ENCODE peak calls at places on chromosomes 5 and 9, in nine cellular contexts. I, D, R, H, P, Y, F, L and Q are unnamed samples.

GRCh38 chr5:168706655-168707069 is 127.5 kb upstream of the PANK3 start:
- DNase-seq in I (peak; percentile 49), D (peak; percentile 25), R (peak; percentile 54), H (no peak), P (peak; percentile 41), Y (peak; percentile 20), F (peak; percentile 55), L (no peak), Q (no peak)

GRCh38 chr9:111610149-111610548 is 10.7 kb upstream of the PTGR1 start:
- DNase-seq in I (no peak), D (no peak), R (no peak), H (no peak), P (no peak), Y (no peak), F (no peak), L (no peak), Q (no peak)

GRCh38 chr5:154900071-154900470 is 37.9 kb downstream of the GEMIN5 start:
- DNase-seq in I (no peak), D (no peak), R (no peak), H (no peak), P (no peak), Y (no peak), F (no peak), L (no peak), Q (no peak)

GRCh38 chr5:14768838-14769365 is 102.7 kb downstream of the ANKH start:
- DNase-seq in I (no peak), D (no peak), R (no peak), H (no peak), P (no peak), Y (no peak), F (no peak), L (no peak), Q (no peak)

GRCh38 chr5:113020461-113021273 is 44.1 kb downstream of the DCP2 start:
- DNase-seq in I (no peak), D (peak; percentile 90), R (no peak), H (no peak), P (no peak), Y (peak; percentile 29), F (peak; percentile 48), L (no peak), Q (no peak)

GRCh38 chr5:58060971-58061370 is 398.9 kb downstream of the PLK2 start:
- DNase-seq in I (no peak), D (no peak), R (no peak), H (no peak), P (no peak), Y (peak; percentile 36), F (peak; percentile 53), L (no peak), Q (no peak)

GRCh38 chr5:133675376-133676154 is 63.2 kb upstream of the FSTL4 start:
- DNase-seq in I (no peak), D (no peak), R (no peak), H (no peak), P (no peak), Y (no peak), F (no peak), L (no peak), Q (no peak)

GRCh38 chr9:7811679-7812078 is 12.1 kb upstream of the DMAC1 start:
- DNase-seq in I (no peak), D (no peak), R (no peak), H (no peak), P (no peak), Y (no peak), F (no peak), L (no peak), Q (no peak)

GRCh38 chr5:116370886-116371285 is 203.7 kb downstream of the SEMA6A start:
- DNase-seq in I (no peak), D (no peak), R (no peak), H (no peak), P (no peak), Y (peak; percentile 26), F (peak; percentile 45), L (no peak), Q (no peak)

GRCh38 chr9:72494051-72494450 is 27.4 kb upstream of the TMC1 start:
- DNase-seq in I (no peak), D (no peak), R (no peak), H (no peak), P (no peak), Y (no peak), F (no peak), L (no peak), Q (no peak)

GRCh38 chr5:51159606-51160005 is 223.6 kb upstream of the ISL1 start:
- DNase-seq in I (no peak), D (no peak), R (no peak), H (peak; percentile 39), P (no peak), Y (no peak), F (no peak), L (no peak), Q (peak; percentile 40)

GRCh38 chr9:113771199-113771598 is 104.9 kb upstream of the ZNF618 start:
- DNase-seq in I (no peak), D (no peak), R (no peak), H (no peak), P (no peak), Y (no peak), F (no peak), L (no peak), Q (no peak)

GRCh38 chr9:113772121-113772885 is 103.8 kb upstream of the ZNF618 start:
- DNase-seq in I (no peak), D (no peak), R (no peak), H (no peak), P (no peak), Y (peak; percentile 86), F (peak; percentile 56), L (no peak), Q (no peak)

GRCh38 chr9:113776194-113776593 is 99.9 kb upstream of the ZNF618 start:
- DNase-seq in I (no peak), D (no peak), R (no peak), H (no peak), P (no peak), Y (peak; percentile 8), F (no peak), L (no peak), Q (no peak)

GRCh38 chr9:113775714-113776113 is 100.4 kb upstream of the ZNF618 start:
- DNase-seq in I (no peak), D (no peak), R (no peak), H (no peak), P (no peak), Y (peak; percentile 25), F (peak; percentile 39), L (no peak), Q (no peak)

DNA sequence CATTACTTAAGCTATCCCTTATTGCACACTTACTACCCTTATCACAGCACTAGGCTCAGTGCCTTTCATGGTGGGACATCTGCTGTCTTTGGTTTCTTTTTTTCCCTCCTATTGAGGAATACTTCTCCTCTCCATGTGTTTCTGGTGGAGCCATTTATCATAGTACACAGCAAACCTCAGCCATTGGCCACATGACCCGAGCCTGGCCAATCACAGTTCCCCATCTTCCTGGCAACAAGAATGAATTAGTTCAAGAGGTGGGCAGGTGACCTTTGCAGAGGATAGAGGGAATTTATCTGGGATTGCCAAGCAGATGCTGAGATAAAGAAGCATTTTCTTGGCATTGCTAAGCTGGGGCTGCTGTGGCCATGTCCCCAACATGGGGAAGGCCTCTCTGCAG is 101.1 kb upstream of the ZNF618 start:
- DNase-seq in I (no peak), D (no peak), R (no peak), H (no peak), P (no peak), Y (no peak), F (no peak), L (no peak), Q (no peak)
- H3K27me3 ChIP-seq in I (no peaks in the 10 kb centered on the region), D (no peaks in the 10 kb centered on the region), R (no peaks in the 10 kb centered on the region), H (no peaks in the 10 kb centered on the region), P (no peaks in the 10 kb centered on the region), Y (peaks cover 6% of the 10 kb centered on the region), F (no peaks in the 10 kb centered on the region), L (no peaks in the 10 kb centered on the region), Q (no peaks in the 10 kb centered on the region)

DNA sequence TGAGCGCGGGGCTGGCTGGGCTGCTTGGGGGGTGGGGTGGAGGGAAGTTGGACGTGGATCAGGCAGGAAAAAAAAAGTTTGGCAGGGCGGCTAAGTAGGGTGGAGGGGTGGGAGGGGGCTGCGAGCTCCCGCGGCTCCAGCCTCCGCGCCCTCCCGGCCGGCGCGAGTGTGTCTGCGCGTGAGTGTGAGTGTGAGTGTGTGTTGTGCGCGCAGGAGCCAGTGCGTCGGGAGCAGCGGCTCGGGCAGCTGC is 2.0 kb downstream of the SMARCA2 start:
- DNase-seq in I (no peak), D (no peak), R (no peak), H (no peak), P (peak; percentile 62), Y (no peak), F (no peak), L (no peak), Q (no peak)
- H3K27me3 ChIP-seq in I (no peaks in the 10 kb centered on the region), D (no peaks in the 10 kb centered on the region), R (no peaks in the 10 kb centered on the region), H (no peaks in the 10 kb centered on the region), P (no peaks in the 10 kb centered on the region), Y (no peaks in the 10 kb centered on the region), F (peaks cover 52% of the 10 kb centered on the region), L (no peaks in the 10 kb centered on the region), Q (no peaks in the 10 kb centered on the region)

GRCh38 chr5:93587919-93588585 is 5.0 kb downstream of the NR2F1 start:
- DNase-seq in I (no peak), D (no peak), R (no peak), H (no peak), P (no peak), Y (no peak), F (peak; percentile 31), L (no peak), Q (no peak)

GRCh38 chr5:93589812-93590215 is 6.8 kb downstream of the NR2F1 start:
- DNase-seq in I (no peak), D (no peak), R (no peak), H (no peak), P (no peak), Y (peak; percentile 55), F (no peak), L (no peak), Q (no peak)

GRCh38 chr5:93588586-93589347 is 5.7 kb downstream of the NR2F1 start:
- DNase-seq in I (no peak), D (no peak), R (no peak), H (no peak), P (no peak), Y (peak; percentile 56), F (peak; percentile 48), L (no peak), Q (no peak)

GRCh38 chr5:93590511-93590910 is 7.5 kb downstream of the NR2F1 start:
- DNase-seq in I (no peak), D (no peak), R (no peak), H (no peak), P (no peak), Y (peak; percentile 79), F (peak; percentile 34), L (no peak), Q (no peak)

DNA sequence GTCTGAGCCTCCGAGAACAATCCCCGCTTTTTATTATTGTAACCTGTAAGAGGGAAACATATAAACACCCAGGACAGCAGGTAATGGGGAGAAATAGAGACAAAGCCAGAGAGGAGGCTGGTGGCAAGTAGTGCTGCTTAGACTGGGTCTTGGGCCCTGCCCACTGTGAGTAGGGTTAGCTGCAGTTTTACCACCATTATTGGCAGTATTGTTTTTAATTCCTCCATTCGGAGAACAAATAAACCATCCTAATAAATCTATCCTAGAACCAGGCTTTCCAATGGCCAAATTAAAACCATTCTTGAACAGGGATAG is 6.3 kb downstream of the NR2F1 start:
- DNase-seq in I (no peak), D (no peak), R (no peak), H (no peak), P (no peak), Y (no peak), F (no peak), L (no peak), Q (no peak)
- H3K27me3 ChIP-seq in I (peaks cover 88% of the 10 kb centered on the region), D (no peaks in the 10 kb centered on the region), R (peaks cover 87% of the 10 kb centered on the region), H (no peaks in the 10 kb centered on the region), P (no peaks in the 10 kb centered on the region), Y (no peaks in the 10 kb centered on the region), F (peaks cover 100% of the 10 kb centered on the region), L (no peaks in the 10 kb centered on the region), Q (peaks cover 43% of the 10 kb centered on the region)

GRCh38 chr5:88888799-88889164 is 5.8 kb upstream of the MEF2C start:
- DNase-seq in I (no peak), D (no peak), R (no peak), H (no peak), P (no peak), Y (no peak), F (no peak), L (no peak), Q (no peak)
- H3K27me3 ChIP-seq in I (no peaks in the 10 kb centered on the region), D (no peaks in the 10 kb centered on the region), R (peaks cover 17% of the 10 kb centered on the region), H (no peaks in the 10 kb centered on the region), P (no peaks in the 10 kb centered on the region), Y (no peaks in the 10 kb centered on the region), F (no peaks in the 10 kb centered on the region), L (no peaks in the 10 kb centered on the region), Q (no peaks in the 10 kb centered on the region)